ENCODE peak calls at places on chromosomes 3 and 15, in six cellular contexts. One of them, this sample, is unnamed. For H3K27me3 and H3K36me3, the result is how much of the 10 kb centered on the place peaks cover.

GRCh38 chr3:76651784-76652183 is 388.1 kb upstream of the ROBO2 start:
- DNase-seq in cardiac muscle cell: no peak
- DNase-seq in tibial artery: no peak
- DNase-seq in IMR-90: peak
- DNase-seq in stomach: no peak
- DNase-seq in lower lobe of right lung: no peak
- DNase-seq in this sample: no peak

GRCh38 chr3:4491873-4492239 is 1.3 kb upstream of the ITPR1 start:
- DNase-seq in cardiac muscle cell: no peak
- DNase-seq in tibial artery: no peak
- DNase-seq in IMR-90: no peak
- DNase-seq in stomach: no peak
- DNase-seq in lower lobe of right lung: no peak
- DNase-seq in this sample: no peak

GRCh38 chr15:77009646-77010311 is 14.9 kb downstream of the PSTPIP1 start:
- DNase-seq in cardiac muscle cell: no peak
- DNase-seq in tibial artery: no peak
- DNase-seq in IMR-90: peak
- DNase-seq in stomach: no peak
- DNase-seq in lower lobe of right lung: no peak
- DNase-seq in this sample: no peak

GRCh38 chr15:45205192-45205591 is 17.4 kb upstream of the SHF start:
- DNase-seq in cardiac muscle cell: peak
- DNase-seq in tibial artery: no peak
- DNase-seq in IMR-90: peak
- DNase-seq in stomach: peak
- DNase-seq in lower lobe of right lung: no peak
- DNase-seq in this sample: no peak

GRCh38 chr3:9352917-9353823 is 9.7 kb upstream of the THUMPD3 start:
- DNase-seq in cardiac muscle cell: peak
- DNase-seq in tibial artery: peak
- DNase-seq in IMR-90: peak
- DNase-seq in stomach: peak
- DNase-seq in lower lobe of right lung: peak
- DNase-seq in this sample: peak

GRCh38 chr15:98063871-98064270 is 103.4 kb downstream of the ARRDC4 start:
- DNase-seq in cardiac muscle cell: no peak
- DNase-seq in tibial artery: no peak
- DNase-seq in IMR-90: no peak
- DNase-seq in stomach: no peak
- DNase-seq in lower lobe of right lung: no peak
- DNase-seq in this sample: no peak

GRCh38 chr3:102181202-102181920 is 253.5 kb upstream of the ZPLD1 start:
- DNase-seq in cardiac muscle cell: peak
- DNase-seq in tibial artery: no peak
- DNase-seq in IMR-90: peak
- DNase-seq in stomach: no peak
- DNase-seq in lower lobe of right lung: no peak
- DNase-seq in this sample: no peak

GRCh38 chr15:72535911-72536310 is 61.8 kb downstream of the ARIH1 start:
- DNase-seq in cardiac muscle cell: no peak
- DNase-seq in tibial artery: no peak
- DNase-seq in IMR-90: no peak
- DNase-seq in stomach: no peak
- DNase-seq in lower lobe of right lung: no peak
- DNase-seq in this sample: no peak

GRCh38 chr3:123880998-123881561 is 3.1 kb downstream of the MYLK start:
- DNase-seq in cardiac muscle cell: peak
- DNase-seq in tibial artery: no peak
- DNase-seq in IMR-90: peak
- DNase-seq in stomach: no peak
- DNase-seq in lower lobe of right lung: no peak
- DNase-seq in this sample: no peak

GRCh38 chr15:31461375-31461774 is 134.7 kb downstream of the KLF13 start:
- DNase-seq in cardiac muscle cell: no peak
- DNase-seq in tibial artery: no peak
- DNase-seq in IMR-90: no peak
- DNase-seq in stomach: peak
- DNase-seq in lower lobe of right lung: no peak
- DNase-seq in this sample: peak

GRCh38 chr15:98866503-98866902 is 141.1 kb downstream of the PGPEP1L start:
- DNase-seq in cardiac muscle cell: peak
- DNase-seq in tibial artery: no peak
- DNase-seq in IMR-90: peak
- DNase-seq in stomach: no peak
- DNase-seq in lower lobe of right lung: no peak
- DNase-seq in this sample: no peak

GRCh38 chr15:62059818-62060115 is 480 bp downstream of the VPS13C start:
- DNase-seq in cardiac muscle cell: peak
- DNase-seq in tibial artery: peak
- DNase-seq in IMR-90: peak
- DNase-seq in stomach: peak
- DNase-seq in lower lobe of right lung: peak
- DNase-seq in this sample: peak

GRCh38 chr15:66763186-66764066 is 61.4 kb downstream of the SMAD6 start:
- DNase-seq in cardiac muscle cell: peak
- DNase-seq in tibial artery: peak
- DNase-seq in IMR-90: no peak
- DNase-seq in stomach: peak
- DNase-seq in lower lobe of right lung: peak
- DNase-seq in this sample: peak

GRCh38 chr15:100005013-100005412 is 271.8 kb upstream of the LYSMD4 start:
- DNase-seq in cardiac muscle cell: no peak
- DNase-seq in tibial artery: no peak
- DNase-seq in IMR-90: no peak
- DNase-seq in stomach: no peak
- DNase-seq in lower lobe of right lung: no peak
- DNase-seq in this sample: no peak

GRCh38 chr3:196985298-196985697 is 16.7 kb upstream of the PIGZ start:
- DNase-seq in cardiac muscle cell: no peak
- DNase-seq in tibial artery: peak
- DNase-seq in IMR-90: no peak
- DNase-seq in stomach: no peak
- DNase-seq in lower lobe of right lung: no peak
- DNase-seq in this sample: peak

GRCh38 chr15:31367730-31368344 is 41.2 kb downstream of the KLF13 start:
- DNase-seq in cardiac muscle cell: no peak
- DNase-seq in tibial artery: no peak
- DNase-seq in IMR-90: no peak
- DNase-seq in stomach: no peak
- DNase-seq in lower lobe of right lung: peak
- DNase-seq in this sample: no peak

GRCh38 chr3:183400352-183400751 is 28.1 kb downstream of the MCF2L2 start:
- DNase-seq in cardiac muscle cell: no peak
- DNase-seq in tibial artery: no peak
- DNase-seq in IMR-90: no peak
- DNase-seq in stomach: no peak
- DNase-seq in lower lobe of right lung: no peak
- DNase-seq in this sample: no peak

GRCh38 chr3:133038731-133039398 is 674 bp downstream of the TMEM108 start:
- DNase-seq in cardiac muscle cell: peak
- DNase-seq in tibial artery: no peak
- DNase-seq in IMR-90: no peak
- DNase-seq in stomach: peak
- DNase-seq in lower lobe of right lung: peak
- DNase-seq in this sample: peak

GRCh38 chr3:119783255-119783654 is 1.4 kb downstream of the NR1I2 start:
- DNase-seq in cardiac muscle cell: peak
- DNase-seq in tibial artery: no peak
- DNase-seq in IMR-90: no peak
- DNase-seq in stomach: no peak
- DNase-seq in lower lobe of right lung: no peak
- DNase-seq in this sample: no peak

GRCh38 chr15:66698318-66698961 is 3.6 kb upstream of the SMAD6 start:
- DNase-seq in cardiac muscle cell: peak
- DNase-seq in tibial artery: peak
- DNase-seq in IMR-90: peak
- DNase-seq in stomach: peak
- DNase-seq in lower lobe of right lung: peak
- DNase-seq in this sample: peak

GRCh38 chr15:77013786-77014136 is 18.8 kb downstream of the PSTPIP1 start:
- DNase-seq in cardiac muscle cell: no peak
- DNase-seq in tibial artery: no peak
- DNase-seq in IMR-90: no peak
- DNase-seq in stomach: peak
- DNase-seq in lower lobe of right lung: no peak
- DNase-seq in this sample: no peak

GRCh38 chr15:101326462-101327146 is 31.6 kb upstream of the SNRPA1 start:
- DNase-seq in cardiac muscle cell: no peak
- DNase-seq in tibial artery: peak
- DNase-seq in IMR-90: no peak
- DNase-seq in stomach: no peak
- DNase-seq in lower lobe of right lung: no peak
- DNase-seq in this sample: no peak

GRCh38 chr15:101324513-101325177 is 29.6 kb upstream of the SNRPA1 start:
- DNase-seq in cardiac muscle cell: no peak
- DNase-seq in tibial artery: peak
- DNase-seq in IMR-90: no peak
- DNase-seq in stomach: no peak
- DNase-seq in lower lobe of right lung: no peak
- DNase-seq in this sample: no peak

GRCh38 chr15:101327147-101327740 is 32.2 kb upstream of the SNRPA1 start:
- DNase-seq in cardiac muscle cell: no peak
- DNase-seq in tibial artery: no peak
- DNase-seq in IMR-90: no peak
- DNase-seq in stomach: no peak
- DNase-seq in lower lobe of right lung: no peak
- DNase-seq in this sample: no peak

GRCh38 chr15:101325263-101326025 is 30.4 kb upstream of the SNRPA1 start:
- DNase-seq in cardiac muscle cell: no peak
- DNase-seq in tibial artery: peak
- DNase-seq in IMR-90: no peak
- DNase-seq in stomach: no peak
- DNase-seq in lower lobe of right lung: no peak
- DNase-seq in this sample: no peak

GRCh38 chr15:101326026-101326315 is 30.9 kb upstream of the SNRPA1 start:
- DNase-seq in cardiac muscle cell: no peak
- DNase-seq in tibial artery: no peak
- DNase-seq in IMR-90: no peak
- DNase-seq in stomach: no peak
- DNase-seq in lower lobe of right lung: no peak
- DNase-seq in this sample: no peak
- H3K27me3 ChIP-seq in cardiac muscle cell: under half
- H3K27me3 ChIP-seq in tibial artery: under half
- H3K27me3 ChIP-seq in IMR-90: under half
- H3K27me3 ChIP-seq in stomach: under half
- H3K27me3 ChIP-seq in lower lobe of right lung: under half
- H3K27me3 ChIP-seq in this sample: under half

DNA sequence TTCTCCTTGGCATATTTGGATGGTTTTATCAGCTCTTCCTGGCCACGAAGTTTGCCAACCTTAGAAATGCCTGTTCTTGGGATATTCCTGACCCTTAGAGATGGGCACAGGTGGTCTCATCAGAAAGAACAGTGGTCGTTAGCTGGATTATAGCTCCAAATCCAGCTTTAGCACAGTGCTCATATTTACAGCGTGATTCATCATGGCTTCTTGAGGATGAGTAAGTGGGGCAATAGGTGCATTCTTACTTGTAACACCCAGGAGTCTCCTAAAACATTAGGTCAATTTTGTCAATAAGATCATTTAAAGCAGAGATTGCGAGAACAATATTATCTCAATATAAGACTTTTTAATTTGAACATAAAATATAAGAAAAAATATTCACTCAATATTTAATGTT is 191.9 kb downstream of the GABRB3 start:
- DNase-seq in cardiac muscle cell: no peak
- DNase-seq in tibial artery: no peak
- DNase-seq in IMR-90: no peak
- DNase-seq in stomach: no peak
- DNase-seq in lower lobe of right lung: no peak
- DNase-seq in this sample: no peak
- H3K36me3 ChIP-seq in cardiac muscle cell: under half
- H3K36me3 ChIP-seq in tibial artery: under half
- H3K36me3 ChIP-seq in IMR-90: under half
- H3K36me3 ChIP-seq in stomach: under half
- H3K36me3 ChIP-seq in lower lobe of right lung: under half
- H3K36me3 ChIP-seq in this sample: under half

GRCh38 chr15:96345560-96346389 is 15.3 kb downstream of the NR2F2 start:
- DNase-seq in cardiac muscle cell: peak
- DNase-seq in tibial artery: peak
- DNase-seq in IMR-90: peak
- DNase-seq in stomach: peak
- DNase-seq in lower lobe of right lung: no peak
- DNase-seq in this sample: peak

GRCh38 chr15:96348112-96349027 is 17.9 kb downstream of the NR2F2 start:
- DNase-seq in cardiac muscle cell: no peak
- DNase-seq in tibial artery: no peak
- DNase-seq in IMR-90: no peak
- DNase-seq in stomach: no peak
- DNase-seq in lower lobe of right lung: no peak
- DNase-seq in this sample: no peak

GRCh38 chr15:96344706-96345559 is 14.4 kb downstream of the NR2F2 start:
- DNase-seq in cardiac muscle cell: no peak
- DNase-seq in tibial artery: peak
- DNase-seq in IMR-90: no peak
- DNase-seq in stomach: no peak
- DNase-seq in lower lobe of right lung: no peak
- DNase-seq in this sample: peak

GRCh38 chr15:96347181-96348111 is 16.9 kb downstream of the NR2F2 start:
- DNase-seq in cardiac muscle cell: peak
- DNase-seq in tibial artery: peak
- DNase-seq in IMR-90: no peak
- DNase-seq in stomach: no peak
- DNase-seq in lower lobe of right lung: no peak
- DNase-seq in this sample: peak

DNA sequence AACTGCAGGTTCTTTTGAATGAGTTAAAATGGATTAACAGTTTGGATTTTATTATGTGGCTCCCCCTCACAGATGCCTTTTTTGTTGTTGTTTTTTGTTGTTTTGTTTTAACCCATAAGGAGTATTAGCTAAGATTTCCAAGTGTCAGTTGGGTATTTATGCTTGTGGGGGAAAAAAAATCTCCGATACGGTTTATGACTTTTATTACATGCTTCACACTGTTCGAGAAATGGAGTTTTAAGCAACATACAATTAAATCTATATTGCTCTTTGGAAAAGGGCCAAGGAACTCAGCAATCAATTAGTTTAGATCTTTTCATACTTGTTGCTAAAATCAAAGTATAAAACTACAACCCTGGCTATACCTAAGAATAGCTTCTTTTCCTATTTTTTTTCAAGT is 15.9 kb downstream of the NR2F2 start:
- DNase-seq in cardiac muscle cell: no peak
- DNase-seq in tibial artery: no peak
- DNase-seq in IMR-90: no peak
- DNase-seq in stomach: no peak
- DNase-seq in lower lobe of right lung: no peak
- DNase-seq in this sample: no peak
- H3K27me3 ChIP-seq in cardiac muscle cell: half or more
- H3K27me3 ChIP-seq in tibial artery: under half
- H3K27me3 ChIP-seq in IMR-90: under half
- H3K27me3 ChIP-seq in stomach: half or more
- H3K27me3 ChIP-seq in lower lobe of right lung: under half
- H3K27me3 ChIP-seq in this sample: under half

DNA sequence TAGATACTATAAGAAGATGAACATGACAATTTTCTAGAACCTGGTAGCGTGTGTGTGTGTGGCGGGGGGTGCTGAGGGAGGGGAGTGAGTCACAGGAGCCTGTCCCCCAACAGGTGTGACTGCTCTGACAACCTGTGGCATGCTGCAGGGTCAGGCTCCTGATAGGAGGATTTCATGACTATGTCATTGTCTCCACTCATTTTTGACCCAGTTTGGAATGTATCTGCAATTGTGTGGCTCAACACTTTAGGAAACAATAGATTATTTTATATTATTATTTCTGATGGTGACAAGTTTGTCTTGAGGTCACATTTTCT is 9.3 kb upstream of the VILL start:
- DNase-seq in cardiac muscle cell: no peak
- DNase-seq in tibial artery: no peak
- DNase-seq in IMR-90: no peak
- DNase-seq in stomach: no peak
- DNase-seq in lower lobe of right lung: no peak
- DNase-seq in this sample: no peak
- H3K36me3 ChIP-seq in cardiac muscle cell: under half
- H3K36me3 ChIP-seq in tibial artery: under half
- H3K36me3 ChIP-seq in IMR-90: under half
- H3K36me3 ChIP-seq in stomach: half or more
- H3K36me3 ChIP-seq in lower lobe of right lung: under half
- H3K36me3 ChIP-seq in this sample: under half

This sample was measured in aorta.